ENCODE peak calls at places on chromosomes 12 and 14, in six cellular contexts. M is endothelial cell, D is BJ, I is B cell, O is left lung, S is AG09309. L is an unnamed sample.

GRCh38 chr12:46218509-46219095 is 50.2 kb downstream of the SLC38A1 start:
- DNase-seq in I (no peak), O (no peak), S (no peak), D (no peak), M (no peak), L (no peak)

GRCh38 chr12:113533842-113534375 is 62.2 kb upstream of the LHX5 start:
- DNase-seq in D (no peak), S (no peak), M (no peak), I (no peak), O (no peak), L (no peak)

GRCh38 chr12:32272465-32272864 is 126.9 kb upstream of the FGD4 start:
- DNase-seq in O (no peak), S (no peak), D (no peak), I (peak), M (no peak), L (no peak)

GRCh38 chr12:91098942-91099341 is 12.4 kb downstream of the LUM start:
- DNase-seq in D (peak), I (no peak), O (no peak), S (peak), M (no peak), L (no peak)

GRCh38 chr14:77843155-77843554 is 43.2 kb downstream of the ADCK1 start:
- DNase-seq in I (no peak), M (no peak), D (no peak), O (no peak), S (no peak), L (no peak)

GRCh38 chr12:22084852-22085251 is 38.8 kb downstream of the CMAS start:
- DNase-seq in D (no peak), S (no peak), O (no peak), I (no peak), M (no peak), L (no peak)

GRCh38 chr12:111434680-111435338 is 29.1 kb downstream of the SH2B3 start:
- DNase-seq in O (no peak), S (no peak), I (peak), D (no peak), M (peak), L (no peak)

GRCh38 chr14:88181072-88181471 is 142.0 kb downstream of the KCNK10 start:
- DNase-seq in I (peak), M (no peak), S (no peak), O (no peak), D (no peak), L (no peak)

GRCh38 chr12:117686911-117687377 is 281.8 kb downstream of the KSR2 start:
- DNase-seq in I (no peak), S (peak), D (peak), O (no peak), M (no peak), L (no peak)

GRCh38 chr12:89448951-89449371 is 75.6 kb downstream of the GALNT4 start:
- DNase-seq in D (peak), I (no peak), O (no peak), S (peak), M (no peak), L (no peak)

GRCh38 chr14:80536456-80536855 is 325.2 kb upstream of the DIO2 start:
- DNase-seq in I (no peak), D (no peak), S (no peak), M (no peak), O (no peak), L (no peak)

GRCh38 chr12:57896437-57897201 is 44.7 kb upstream of the ATP23 start:
- DNase-seq in O (peak), S (no peak), I (peak), M (peak), D (no peak), L (peak)

GRCh38 chr12:66688836-66689439 is 10.1 kb upstream of the GRIP1 start:
- DNase-seq in M (peak), S (no peak), I (peak), O (peak), D (no peak), L (no peak)

GRCh38 chr12:40561395-40561966 is 130.8 kb upstream of the CNTN1 start:
- DNase-seq in O (no peak), I (no peak), S (no peak), M (no peak), D (no peak), L (no peak)

GRCh38 chr12:6074979-6075585 is 49.4 kb downstream of the VWF start:
- DNase-seq in M (no peak), S (no peak), D (no peak), I (peak), O (peak), L (no peak)

GRCh38 chr12:53418221-53418620 is 5.4 kb upstream of the AMHR2 start:
- DNase-seq in M (no peak), S (no peak), I (no peak), O (no peak), D (no peak), L (no peak)

GRCh38 chr12:122835693-122836026 is 403 bp downstream of the HIP1R start:
- DNase-seq in D (no peak), O (no peak), M (no peak), S (no peak), I (peak), L (no peak)

GRCh38 chr12:89280833-89281533 is 71.3 kb downstream of the DUSP6 start:
- DNase-seq in I (peak), S (no peak), D (no peak), O (no peak), M (no peak), L (no peak)

GRCh38 chr14:24145700-24146621 is at the start of gene PSME2:
- DNase-seq in D (no peak), I (no peak), O (no peak), M (no peak), S (peak), L (no peak)

GRCh38 chr14:26860111-26860510 is 262.3 kb upstream of the NOVA1 start:
- DNase-seq in S (no peak), I (no peak), D (no peak), M (no peak), O (no peak), L (no peak)

GRCh38 chr14:67984274-67984673 is 164.7 kb downstream of the RAD51B start:
- DNase-seq in I (no peak), D (no peak), M (no peak), O (no peak), S (no peak), L (no peak)

GRCh38 chr12:6461401-6462233 is 8.9 kb downstream of the VAMP1 start:
- DNase-seq in I (peak), M (no peak), O (peak), D (no peak), S (no peak), L (no peak)

GRCh38 chr14:32078794-32079663 is 1.9 kb downstream of the ARHGAP5 start:
- DNase-seq in I (no peak), M (no peak), S (no peak), D (no peak), O (no peak), L (no peak)

GRCh38 chr12:53378705-53379388 is 1.1 kb upstream of the SP1 start:
- DNase-seq in M (no peak), I (no peak), S (no peak), D (no peak), O (peak), L (no peak)

GRCh38 chr12:132444957-132445883 is 44.7 kb upstream of the FBRSL1 start:
- DNase-seq in M (no peak), O (peak), D (no peak), S (no peak), I (peak), L (no peak)

GRCh38 chr14:68191567-68192321 is 372.2 kb downstream of the RAD51B start:
- DNase-seq in S (no peak), D (no peak), M (no peak), I (no peak), O (no peak), L (no peak)

GRCh38 chr12:29700761-29701481 is 82.8 kb downstream of the TMTC1 start:
- DNase-seq in I (no peak), D (no peak), O (no peak), M (no peak), S (no peak), L (no peak)

GRCh38 chr12:48824112-48824511 is 5.8 kb downstream of the CACNB3 start:
- DNase-seq in S (no peak), M (no peak), D (no peak), O (peak), I (no peak), L (no peak)

GRCh38 chr14:38065101-38065762 is 142.5 kb upstream of the SSTR1 start:
- DNase-seq in D (no peak), I (no peak), O (no peak), S (no peak), M (no peak), L (no peak)

GRCh38 chr14:94501588-94502516 is 7.4 kb downstream of the SERPINA12 start:
- DNase-seq in D (no peak), M (no peak), O (no peak), I (no peak), S (no peak), L (no peak)

GRCh38 chr12:56206373-56207166 is 15.2 kb downstream of the RNF41 start:
- DNase-seq in S (no peak), O (no peak), M (peak), D (no peak), I (peak), L (no peak)

GRCh38 chr14:54025661-54026060 is 69.0 kb upstream of the BMP4 start:
- DNase-seq in D (no peak), M (no peak), I (no peak), S (peak), O (no peak), L (no peak)

GRCh38 chr12:98840325-98840724 is 195.2 kb downstream of the APAF1 start:
- DNase-seq in I (no peak), S (no peak), M (no peak), D (no peak), O (no peak), L (no peak)

DNA sequence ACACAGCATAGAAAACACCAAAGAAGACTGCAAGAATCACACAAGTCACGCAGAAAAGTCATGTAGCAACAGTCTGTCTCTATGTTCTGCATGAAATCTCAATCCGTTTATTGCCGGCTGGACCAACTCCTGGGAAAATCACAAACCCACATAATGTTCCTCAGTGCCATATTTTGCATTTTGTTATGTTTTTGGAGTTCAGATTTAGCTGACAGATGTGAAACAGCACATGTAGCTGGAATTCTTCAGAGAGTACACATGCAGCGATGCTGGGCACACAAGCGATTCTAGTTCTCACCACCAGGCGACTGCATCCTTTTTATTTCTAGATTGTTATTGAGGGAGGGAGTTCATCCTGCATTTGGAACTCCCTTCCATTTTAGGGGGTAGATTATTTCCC is 193.2 kb downstream of the APAF1 start:
- DNase-seq in M (no peak), I (no peak), O (no peak), S (no peak), D (no peak), L (no peak)
- TF ChIP-seq CTCF in M (peak), I (no peak), O (no peak), S (peak), D (no peak), L (peak)

DNA sequence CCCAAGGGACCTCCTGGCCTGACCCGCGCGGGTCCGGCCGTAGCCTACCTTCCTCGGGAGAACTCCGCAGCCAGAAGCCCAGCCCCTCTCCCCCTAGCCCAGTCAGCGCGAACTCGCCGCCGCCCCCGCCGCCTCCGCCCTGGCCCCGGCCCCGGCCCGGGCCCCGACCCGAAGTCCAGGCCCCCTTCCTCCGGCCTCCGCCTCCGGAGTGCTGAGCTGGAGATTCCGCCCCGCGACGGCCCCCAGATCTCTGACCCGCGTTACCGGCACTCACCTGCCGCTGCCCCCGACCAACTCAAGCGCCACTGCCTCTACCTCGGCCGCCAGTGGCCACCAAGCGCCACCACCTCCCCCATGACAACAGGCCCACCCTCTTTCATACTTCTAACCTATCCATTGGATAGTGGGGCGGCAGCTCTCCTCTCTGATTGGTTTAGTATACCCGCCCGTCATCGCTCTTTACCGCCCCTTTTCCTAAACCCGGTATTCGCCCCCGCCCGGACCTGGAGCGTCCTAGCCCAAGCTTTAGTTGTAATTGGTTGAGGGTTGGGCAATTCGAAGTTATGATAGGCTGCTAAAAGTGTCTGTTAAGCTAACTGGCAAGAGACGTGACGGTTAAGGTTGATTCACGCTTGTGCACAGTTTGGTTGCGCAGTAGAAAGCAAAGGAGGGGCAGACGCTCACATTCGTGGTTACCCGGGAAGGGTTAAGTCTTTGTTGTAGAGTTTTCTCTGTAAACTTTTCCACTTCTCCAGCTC is at the start of gene NUMB:
- DNase-seq in M (peak), S (peak), D (peak), I (peak), O (peak), L (peak)
- TF ChIP-seq CTCF in M (no peak), S (no peak), D (peak), I (no peak), O (no peak), L (peak)

DNA sequence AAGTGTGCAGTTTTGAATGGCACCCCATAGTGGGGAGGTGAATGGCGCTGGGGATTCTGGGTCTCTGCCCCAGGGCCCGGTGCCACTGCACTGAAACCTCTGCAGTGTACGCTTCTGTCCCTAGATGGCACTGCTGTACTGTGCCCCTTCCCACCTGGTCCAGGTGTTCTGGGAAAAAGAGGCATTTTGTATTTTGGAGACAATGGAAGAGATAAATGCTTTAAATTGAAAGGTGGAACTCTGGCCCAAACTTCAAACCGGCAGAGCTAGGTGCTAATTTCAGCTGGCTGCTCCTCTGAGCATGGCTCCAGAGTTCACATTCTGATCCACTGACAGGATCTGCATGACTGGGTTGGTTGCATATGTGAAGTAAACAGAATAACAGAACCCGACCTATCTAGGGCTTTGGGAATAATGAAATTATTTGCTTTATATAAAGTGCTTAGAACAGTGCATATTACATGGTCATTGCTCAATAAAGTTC is 52.2 kb downstream of the KRT80 start:
- DNase-seq in O (no peak), D (no peak), S (no peak), I (peak), M (peak), L (no peak)
- TF ChIP-seq CTCF in O (peak), D (peak), S (peak), I (peak), M (peak), L (peak)

GRCh38 chr12:23887055-23887835 is 62.2 kb downstream of the SOX5 start:
- DNase-seq in S (no peak), D (no peak), O (no peak), M (no peak), I (no peak), L (no peak)

GRCh38 chr12:23888396-23889068 is 60.9 kb downstream of the SOX5 start:
- DNase-seq in I (no peak), D (no peak), O (no peak), M (no peak), S (no peak), L (no peak)

GRCh38 chr12:23880988-23881387 is 68.5 kb downstream of the SOX5 start:
- DNase-seq in D (no peak), M (no peak), I (no peak), S (no peak), O (no peak), L (no peak)

GRCh38 chr12:23885396-23885795 is 64.1 kb downstream of the SOX5 start:
- DNase-seq in M (no peak), I (no peak), S (no peak), D (no peak), O (no peak), L (no peak)

GRCh38 chr12:23884909-23885308 is 64.6 kb downstream of the SOX5 start:
- DNase-seq in I (no peak), M (no peak), O (no peak), D (no peak), S (no peak), L (no peak)
- TF ChIP-seq CTCF in I (no peak), M (no peak), O (no peak), D (no peak), S (no peak), L (no peak)

DNA sequence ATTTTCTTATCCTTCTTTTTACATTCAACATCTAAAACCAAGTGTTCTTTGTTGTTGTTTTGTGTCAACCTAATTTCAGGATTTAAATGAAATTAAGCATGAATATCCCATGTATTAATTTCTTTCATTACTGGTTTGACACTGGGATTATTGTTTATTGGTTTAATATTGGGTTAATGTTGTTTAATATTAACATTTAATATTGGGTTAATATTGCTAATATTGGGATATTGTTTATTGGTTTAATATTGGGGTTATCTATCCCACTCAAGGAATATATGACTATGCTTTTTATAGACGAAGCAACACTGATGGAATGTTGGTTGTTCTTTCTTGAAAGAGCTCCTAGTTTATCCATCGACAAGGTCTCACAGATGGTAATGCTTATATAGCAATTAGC is 45.9 kb downstream of the TMPRSS12 start:
- DNase-seq in S (no peak), M (no peak), O (no peak), D (no peak), I (no peak), L (no peak)
- TF ChIP-seq CTCF in S (no peak), M (no peak), O (no peak), D (no peak), I (no peak), L (no peak)

GRCh38 chr12:100061814-100062213 is 77.1 kb upstream of the ANKS1B start:
- DNase-seq in I (no peak), D (no peak), O (no peak), M (no peak), S (no peak), L (no peak)

GRCh38 chr12:100058482-100059029 is 73.8 kb upstream of the ANKS1B start:
- DNase-seq in M (no peak), I (no peak), D (peak), O (no peak), S (peak), L (no peak)
- TF ChIP-seq CTCF in M (no peak), I (no peak), D (peak), O (no peak), S (peak), L (no peak)